ENCODE peak calls at places on chromosomes 4 and X, in five cellular contexts. N, G, Q, U and B are unnamed samples. For H3K4me1, the result is how much of the 10 kb centered on the place peaks cover.

GRCh38 chr4:80371046-80371445 is 35.5 kb downstream of the CFAP299 start:
- DNase-seq in Q (no peak), G (no peak), N (no peak), U (no peak), B (no peak)

GRCh38 chr4:173506780-173507211 is 23.2 kb downstream of the HAND2 start:
- DNase-seq in Q (no peak), U (peak), N (no peak), G (no peak), B (peak)

GRCh38 chrX:140697618-140698017 is 11.9 kb upstream of the LINC00632 start:
- DNase-seq in N (no peak), G (no peak), Q (no peak), U (peak), B (no peak)

GRCh38 chr4:88979292-88979691 is 77.7 kb downstream of the FAM13A start:
- DNase-seq in G (no peak), U (no peak), Q (no peak), N (no peak), B (no peak)

GRCh38 chr4:20698820-20699219 is 1.4 kb upstream of the PACRGL start:
- DNase-seq in N (no peak), G (no peak), U (no peak), Q (no peak), B (no peak)

GRCh38 chrX:113422323-113422722 is 581.7 kb upstream of the AMOT start:
- DNase-seq in G (no peak), N (no peak), U (no peak), Q (no peak), B (no peak)

GRCh38 chrX:108731144-108731543 is 5.2 kb downstream of the IRS4 start:
- DNase-seq in N (no peak), G (no peak), U (no peak), Q (no peak), B (peak)

GRCh38 chr4:140866492-140867005 is 110.4 kb upstream of the TBC1D9 start:
- DNase-seq in N (no peak), Q (no peak), G (no peak), U (no peak), B (no peak)

GRCh38 chr4:76691767-76692689 is 205.9 kb downstream of the SOWAHB start:
- DNase-seq in N (peak), Q (no peak), G (no peak), U (no peak), B (no peak)
- H3K4me1 ChIP-seq in N (half or more), Q (under half), G (half or more), U (under half), B (under half)

GRCh38 chr4:118917582-118917981 is 28.9 kb downstream of the SYNPO2 start:
- DNase-seq in G (no peak), Q (no peak), U (no peak), N (no peak), B (no peak)
- H3K27ac ChIP-seq in G (no peak), Q (no peak), U (no peak), N (peak), B (no peak)

DNA sequence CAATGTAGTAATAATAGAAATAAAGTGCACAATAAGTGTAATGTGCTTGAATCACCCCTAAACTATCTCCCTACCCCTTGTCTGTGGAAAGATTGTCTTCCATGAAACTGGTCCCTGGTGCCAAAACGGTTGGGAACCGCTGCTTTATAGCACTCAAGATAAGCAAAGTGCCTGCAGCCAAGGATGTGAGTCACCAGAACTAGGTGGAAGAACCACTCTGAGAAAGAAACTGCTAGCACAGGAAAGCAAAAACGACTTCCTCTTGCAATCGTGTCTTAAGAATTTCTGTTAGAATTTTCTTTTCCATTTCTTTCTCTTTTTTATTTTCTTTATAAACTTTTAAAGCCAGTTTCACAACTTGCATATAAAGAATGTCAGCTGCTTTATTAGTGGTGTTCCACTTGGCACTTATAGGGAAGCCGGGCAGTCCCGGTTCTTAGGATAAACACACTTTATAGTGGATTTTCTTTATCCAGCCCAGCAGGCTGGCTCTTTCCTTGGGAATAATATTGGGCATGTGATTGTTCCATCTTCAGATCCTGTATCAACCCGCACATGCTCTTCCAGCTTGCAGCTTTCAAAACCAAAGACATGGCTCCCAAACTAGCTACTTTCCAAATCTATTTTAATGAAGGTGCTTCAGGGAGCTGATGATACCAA is 32.3 kb upstream of the CXCL8 start:
- DNase-seq in U (peak), N (peak), G (peak), Q (peak), B (no peak)
- H3K4me1 ChIP-seq in U (under half), N (under half), G (half or more), Q (under half), B (under half)

GRCh38 chrX:11265352-11265751 is 27.9 kb upstream of the AMELX start:
- DNase-seq in G (no peak), N (no peak), Q (no peak), U (no peak), B (no peak)
- H3K27ac ChIP-seq in G (no peak), N (no peak), Q (no peak), U (no peak), B (no peak)

DNA sequence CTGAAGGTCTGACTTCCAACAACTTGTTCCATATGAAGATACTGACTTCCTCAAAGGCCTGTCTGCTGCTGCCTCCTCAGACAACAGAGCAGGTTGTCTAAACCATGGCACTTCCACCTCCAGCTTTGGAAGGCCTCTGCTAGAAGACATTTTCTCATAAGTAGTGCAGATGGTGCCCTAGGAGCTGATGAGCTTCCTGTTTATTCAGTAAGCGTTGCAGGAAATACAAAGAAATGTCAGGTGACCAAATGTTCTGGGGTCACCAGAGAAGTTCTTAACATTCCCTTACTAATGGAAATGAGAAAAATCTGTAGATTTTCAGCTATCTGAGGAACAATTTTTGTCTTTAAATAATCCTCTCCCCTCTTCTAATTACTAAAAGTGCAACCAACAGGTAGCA is 28.9 kb downstream of the FGF2 start:
- DNase-seq in U (no peak), Q (no peak), G (no peak), N (no peak), B (no peak)
- H3K4me1 ChIP-seq in U (under half), Q (under half), G (half or more), N (under half), B (under half)

GRCh38 chr4:40486534-40486933 is 143.1 kb downstream of the RBM47 start:
- DNase-seq in N (no peak), U (no peak), Q (no peak), G (no peak), B (no peak)

GRCh38 chr4:40482985-40483647 is 146.5 kb downstream of the RBM47 start:
- DNase-seq in Q (no peak), G (no peak), N (no peak), U (peak), B (peak)

GRCh38 chr4:40481977-40482376 is 146.8 kb downstream of the CHRNA9 start:
- DNase-seq in U (no peak), Q (no peak), G (no peak), N (no peak), B (no peak)

GRCh38 chr4:40480291-40480690 is 145.2 kb downstream of the CHRNA9 start:
- DNase-seq in N (no peak), Q (no peak), G (no peak), U (no peak), B (no peak)

DNA sequence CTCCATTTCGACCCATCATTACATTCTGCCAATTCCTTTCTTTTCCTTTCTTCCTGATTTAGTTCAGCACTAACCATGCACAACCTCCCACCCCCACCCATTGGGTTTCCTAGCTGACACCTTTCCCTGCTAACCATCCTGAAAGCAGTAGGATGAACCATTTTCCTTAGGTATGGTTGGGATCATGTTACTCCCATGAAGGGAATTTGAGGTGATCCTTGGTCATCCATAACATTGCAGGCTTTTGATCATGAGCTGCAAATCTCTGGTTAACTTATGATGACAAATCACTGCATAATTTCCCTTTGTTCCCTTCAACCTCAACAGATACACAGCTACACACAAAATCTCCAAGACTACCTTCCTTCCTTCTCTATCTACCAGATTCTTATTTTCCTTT is 145.3 kb downstream of the RBM47 start:
- DNase-seq in Q (no peak), G (no peak), U (no peak), N (no peak), B (no peak)
- H3K27ac ChIP-seq in Q (no peak), G (peak), U (no peak), N (no peak), B (no peak)

DNA sequence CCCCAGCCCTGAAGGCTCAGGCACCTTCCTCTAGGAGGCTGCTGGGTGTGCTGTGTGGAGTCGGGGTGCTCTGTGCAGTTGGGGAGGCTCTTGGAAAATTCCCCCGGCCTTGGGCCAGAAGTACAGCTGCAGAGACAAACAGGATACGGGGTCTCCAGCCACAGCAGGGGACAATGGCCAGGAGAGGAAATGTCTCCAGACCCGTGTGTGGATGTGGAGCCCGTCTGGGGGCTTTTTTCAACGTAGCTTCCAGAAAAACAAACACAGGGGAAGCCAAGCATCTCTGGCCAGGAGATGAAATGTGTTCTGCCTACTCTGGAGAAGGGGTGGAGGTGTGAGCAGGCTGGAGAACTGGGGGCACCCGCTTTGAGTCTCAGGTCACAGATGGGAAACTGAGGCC is 3.7 kb upstream of the SH3TC1 start:
- DNase-seq in G (no peak), Q (no peak), U (no peak), N (no peak), B (no peak)
- H3K4me1 ChIP-seq in G (under half), Q (under half), U (under half), N (under half), B (under half)

GRCh38 chr4:57081651-57082349 is 28.4 kb downstream of the IGFBP7 start:
- DNase-seq in Q (no peak), G (no peak), U (peak), N (no peak), B (peak)
- H3K27ac ChIP-seq in Q (no peak), G (peak), U (peak), N (peak), B (peak)

DNA sequence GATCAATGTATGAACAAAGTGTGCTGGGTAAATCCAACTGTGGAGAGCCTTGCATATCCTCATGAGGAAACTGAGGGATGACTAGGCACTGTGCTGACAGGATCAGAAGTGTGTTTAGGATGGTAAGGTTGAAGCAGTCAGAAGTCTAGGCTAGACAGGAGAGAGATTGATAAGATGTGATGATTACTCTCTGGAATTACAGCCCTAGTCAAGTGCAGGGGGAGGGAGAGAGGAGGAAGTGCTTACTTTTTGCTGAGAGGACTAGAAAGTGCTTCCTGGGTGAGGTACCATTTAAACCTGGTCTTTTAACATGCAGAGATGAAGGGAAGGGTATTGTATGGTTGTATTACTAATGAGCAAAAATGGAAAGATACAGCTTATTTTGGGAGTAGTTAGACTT is 23.7 kb downstream of the FHIP1A start:
- DNase-seq in G (no peak), U (no peak), Q (no peak), N (no peak), B (no peak)
- H3K4me1 ChIP-seq in G (under half), U (under half), Q (under half), N (under half), B (under half)

GRCh38 chr4:60723796-60724195 is 476.3 kb upstream of the ADGRL3 start:
- DNase-seq in G (no peak), Q (no peak), N (no peak), U (peak), B (no peak)
- H3K27ac ChIP-seq in G (no peak), Q (no peak), N (no peak), U (no peak), B (no peak)